ENCODE peak calls at places on chromosomes 6 and 20, in six cellular contexts. One of them, this sample, is unnamed. For H3K4me1 and H3K9me3, the result is how much of the 10 kb centered on the place peaks cover.

GRCh38 chr6:116528163-116528562 is 16.7 kb downstream of the CALHM5 start:
- DNase-seq in stomach: no peak
- DNase-seq in Caco-2: no peak
- DNase-seq in breast epithelium: no peak
- DNase-seq in adrenal gland: no peak
- DNase-seq in PC-9: no peak
- DNase-seq in this sample: no peak

GRCh38 chr6:156559151-156559690 is 218.0 kb upstream of the ARID1B start:
- DNase-seq in stomach: no peak
- DNase-seq in Caco-2: no peak
- DNase-seq in breast epithelium: no peak
- DNase-seq in adrenal gland: no peak
- DNase-seq in PC-9: no peak
- DNase-seq in this sample: no peak

GRCh38 chr6:6246539-6246938 is 73.9 kb downstream of the F13A1 start:
- DNase-seq in stomach: no peak
- DNase-seq in Caco-2: no peak
- DNase-seq in breast epithelium: no peak
- DNase-seq in adrenal gland: no peak
- DNase-seq in PC-9: no peak
- DNase-seq in this sample: no peak

GRCh38 chr6:166670013-166670412 is 43.0 kb upstream of the RPS6KA2 start:
- DNase-seq in stomach: no peak
- DNase-seq in Caco-2: no peak
- DNase-seq in breast epithelium: no peak
- DNase-seq in adrenal gland: no peak
- DNase-seq in PC-9: no peak
- DNase-seq in this sample: no peak

GRCh38 chr6:141925001-141925400 is 207.7 kb upstream of the GJE1 start:
- DNase-seq in stomach: no peak
- DNase-seq in Caco-2: no peak
- DNase-seq in breast epithelium: no peak
- DNase-seq in adrenal gland: no peak
- DNase-seq in PC-9: no peak
- DNase-seq in this sample: no peak

GRCh38 chr6:160990847-160991410 is 640 bp upstream of the MAP3K4 start:
- DNase-seq in stomach: no peak
- DNase-seq in Caco-2: no peak
- DNase-seq in breast epithelium: no peak
- DNase-seq in adrenal gland: no peak
- DNase-seq in PC-9: no peak
- DNase-seq in this sample: no peak

GRCh38 chr6:110581682-110582081 is 105.3 kb upstream of the SLC22A16 start:
- DNase-seq in stomach: no peak
- DNase-seq in Caco-2: no peak
- DNase-seq in breast epithelium: no peak
- DNase-seq in adrenal gland: no peak
- DNase-seq in PC-9: no peak
- DNase-seq in this sample: no peak

GRCh38 chr6:80548496-80548895 is 442.0 kb downstream of the BCKDHB start:
- DNase-seq in stomach: no peak
- DNase-seq in Caco-2: no peak
- DNase-seq in breast epithelium: no peak
- DNase-seq in adrenal gland: no peak
- DNase-seq in PC-9: no peak
- DNase-seq in this sample: no peak

GRCh38 chr20:49631856-49632418 is 64.0 kb upstream of the PTGIS start:
- DNase-seq in stomach: no peak
- DNase-seq in Caco-2: no peak
- DNase-seq in breast epithelium: no peak
- DNase-seq in adrenal gland: no peak
- DNase-seq in PC-9: no peak
- DNase-seq in this sample: no peak

GRCh38 chr20:44549123-44549522 is 27.3 kb upstream of the SERINC3 start:
- DNase-seq in stomach: no peak
- DNase-seq in Caco-2: no peak
- DNase-seq in breast epithelium: no peak
- DNase-seq in adrenal gland: no peak
- DNase-seq in PC-9: no peak
- DNase-seq in this sample: no peak

GRCh38 chr6:84625510-84625909 is 138.9 kb downstream of the TBX18 start:
- DNase-seq in stomach: no peak
- DNase-seq in Caco-2: no peak
- DNase-seq in breast epithelium: no peak
- DNase-seq in adrenal gland: no peak
- DNase-seq in PC-9: no peak
- DNase-seq in this sample: no peak

GRCh38 chr20:18400460-18400859 is 66.4 kb downstream of the DZANK1 start:
- DNase-seq in stomach: no peak
- DNase-seq in Caco-2: no peak
- DNase-seq in breast epithelium: no peak
- DNase-seq in adrenal gland: no peak
- DNase-seq in PC-9: no peak
- DNase-seq in this sample: no peak

GRCh38 chr6:133184798-133185380 is 56.3 kb upstream of the EYA4 start:
- DNase-seq in stomach: no peak
- DNase-seq in Caco-2: no peak
- DNase-seq in breast epithelium: no peak
- DNase-seq in adrenal gland: no peak
- DNase-seq in PC-9: no peak
- DNase-seq in this sample: no peak

GRCh38 chr6:138550346-138550767 is 51.1 kb upstream of the NHSL1 start:
- DNase-seq in stomach: no peak
- DNase-seq in Caco-2: peak
- DNase-seq in breast epithelium: no peak
- DNase-seq in adrenal gland: no peak
- DNase-seq in PC-9: no peak
- DNase-seq in this sample: no peak

GRCh38 chr6:138555294-138555988 is 56.1 kb upstream of the NHSL1 start:
- DNase-seq in stomach: no peak
- DNase-seq in Caco-2: peak
- DNase-seq in breast epithelium: no peak
- DNase-seq in adrenal gland: peak
- DNase-seq in PC-9: peak
- DNase-seq in this sample: no peak

GRCh38 chr6:138559153-138559552 is 59.9 kb upstream of the NHSL1 start:
- DNase-seq in stomach: no peak
- DNase-seq in Caco-2: no peak
- DNase-seq in breast epithelium: no peak
- DNase-seq in adrenal gland: no peak
- DNase-seq in PC-9: no peak
- DNase-seq in this sample: no peak

GRCh38 chr6:138557147-138557546 is 57.9 kb upstream of the NHSL1 start:
- DNase-seq in stomach: no peak
- DNase-seq in Caco-2: no peak
- DNase-seq in breast epithelium: no peak
- DNase-seq in adrenal gland: no peak
- DNase-seq in PC-9: no peak
- DNase-seq in this sample: no peak

GRCh38 chr6:138554146-138554545 is 54.9 kb upstream of the NHSL1 start:
- DNase-seq in stomach: no peak
- DNase-seq in Caco-2: no peak
- DNase-seq in breast epithelium: no peak
- DNase-seq in adrenal gland: no peak
- DNase-seq in PC-9: no peak
- DNase-seq in this sample: no peak
- H3K4me1 ChIP-seq in stomach: under half
- H3K4me1 ChIP-seq in Caco-2: half or more
- H3K4me1 ChIP-seq in breast epithelium: under half
- H3K4me1 ChIP-seq in adrenal gland: under half
- H3K4me1 ChIP-seq in PC-9: under half
- H3K4me1 ChIP-seq in this sample: under half

DNA sequence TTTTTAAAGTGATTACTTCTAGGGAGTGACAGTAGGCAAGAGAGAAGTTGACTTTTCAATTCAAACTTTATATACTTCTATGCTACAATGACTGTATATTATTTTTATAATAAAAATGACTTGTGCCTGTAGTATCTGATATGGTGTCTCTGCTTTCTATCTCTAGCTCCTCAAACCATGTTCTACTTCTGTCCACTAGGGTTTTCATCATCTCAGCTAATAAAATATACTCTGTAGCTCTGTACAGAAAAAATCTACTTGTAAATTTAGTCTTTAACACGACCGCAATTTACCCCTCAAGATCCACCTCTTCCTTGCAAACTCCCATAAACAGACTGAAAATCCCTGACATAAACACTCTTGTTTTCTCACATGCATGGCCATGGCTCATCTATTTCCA is 42.3 kb downstream of the HBS1L start:
- DNase-seq in stomach: no peak
- DNase-seq in Caco-2: no peak
- DNase-seq in breast epithelium: no peak
- DNase-seq in adrenal gland: no peak
- DNase-seq in PC-9: no peak
- DNase-seq in this sample: no peak
- TF ChIP-seq CTCF in stomach: no peak
- TF ChIP-seq CTCF in Caco-2: no peak
- TF ChIP-seq CTCF in breast epithelium: no peak
- TF ChIP-seq CTCF in adrenal gland: no peak
- TF ChIP-seq CTCF in PC-9: no peak
- TF ChIP-seq CTCF in this sample: no peak

GRCh38 chr6:71808865-71809264 is 77.5 kb upstream of the RIMS1 start:
- DNase-seq in stomach: no peak
- DNase-seq in Caco-2: no peak
- DNase-seq in breast epithelium: no peak
- DNase-seq in adrenal gland: no peak
- DNase-seq in PC-9: no peak
- DNase-seq in this sample: no peak

DNA sequence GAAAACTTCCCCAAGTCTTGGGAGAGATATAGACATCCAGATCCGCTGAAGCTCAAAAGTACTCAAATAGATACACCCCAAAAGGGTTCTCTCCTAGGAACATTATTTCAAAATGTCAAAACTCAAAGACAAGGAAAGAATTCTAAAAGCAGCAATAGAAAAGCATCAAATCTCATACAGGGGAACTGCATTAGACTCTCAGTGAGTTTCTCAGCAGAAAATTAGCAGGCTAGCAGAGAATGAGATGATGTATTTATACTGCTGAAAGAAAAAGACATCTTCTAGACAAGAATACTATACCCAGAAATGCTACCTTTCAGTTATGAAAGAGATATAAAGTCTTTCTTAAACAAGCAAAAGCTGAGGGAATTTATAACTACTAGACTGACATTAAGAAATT is 75.5 kb upstream of the RIMS1 start:
- DNase-seq in stomach: no peak
- DNase-seq in Caco-2: no peak
- DNase-seq in breast epithelium: no peak
- DNase-seq in adrenal gland: no peak
- DNase-seq in PC-9: no peak
- DNase-seq in this sample: no peak
- H3K9me3 ChIP-seq in stomach: under half
- H3K9me3 ChIP-seq in Caco-2: under half
- H3K9me3 ChIP-seq in breast epithelium: under half
- H3K9me3 ChIP-seq in adrenal gland: under half
- H3K9me3 ChIP-seq in PC-9: under half
- H3K9me3 ChIP-seq in this sample: under half

DNA sequence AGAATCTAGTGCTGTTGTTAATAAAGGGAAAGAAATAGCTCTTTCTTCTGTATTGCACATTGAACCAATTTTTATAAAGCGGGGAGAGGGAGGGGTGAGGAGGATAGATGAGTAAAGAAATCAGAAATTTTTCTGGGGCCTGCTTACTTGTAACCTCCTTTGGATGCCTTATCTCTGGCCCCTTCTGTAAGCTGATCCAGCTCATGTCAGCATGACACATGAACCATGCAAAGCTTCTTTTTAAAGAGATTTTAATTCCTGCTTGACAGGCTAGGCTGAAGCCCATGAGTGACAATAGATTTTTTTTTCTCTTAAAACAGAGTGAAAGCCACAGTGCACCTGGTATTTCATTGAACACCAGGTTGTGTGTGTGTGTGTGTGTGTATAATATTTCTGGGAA is 325.3 kb downstream of the PRL start:
- DNase-seq in stomach: no peak
- DNase-seq in Caco-2: no peak
- DNase-seq in breast epithelium: no peak
- DNase-seq in adrenal gland: no peak
- DNase-seq in PC-9: no peak
- DNase-seq in this sample: no peak
- H3K4me1 ChIP-seq in stomach: under half
- H3K4me1 ChIP-seq in Caco-2: under half
- H3K4me1 ChIP-seq in breast epithelium: under half
- H3K4me1 ChIP-seq in adrenal gland: under half
- H3K4me1 ChIP-seq in PC-9: under half
- H3K4me1 ChIP-seq in this sample: under half

GRCh38 chr6:85923013-85923430 is 280.3 kb upstream of the SYNCRIP start:
- DNase-seq in stomach: no peak
- DNase-seq in Caco-2: peak
- DNase-seq in breast epithelium: no peak
- DNase-seq in adrenal gland: peak
- DNase-seq in PC-9: peak
- DNase-seq in this sample: no peak
- TF ChIP-seq CTCF in stomach: peak
- TF ChIP-seq CTCF in Caco-2: no peak
- TF ChIP-seq CTCF in breast epithelium: peak
- TF ChIP-seq CTCF in adrenal gland: peak
- TF ChIP-seq CTCF in PC-9: peak
- TF ChIP-seq CTCF in this sample: peak

DNA sequence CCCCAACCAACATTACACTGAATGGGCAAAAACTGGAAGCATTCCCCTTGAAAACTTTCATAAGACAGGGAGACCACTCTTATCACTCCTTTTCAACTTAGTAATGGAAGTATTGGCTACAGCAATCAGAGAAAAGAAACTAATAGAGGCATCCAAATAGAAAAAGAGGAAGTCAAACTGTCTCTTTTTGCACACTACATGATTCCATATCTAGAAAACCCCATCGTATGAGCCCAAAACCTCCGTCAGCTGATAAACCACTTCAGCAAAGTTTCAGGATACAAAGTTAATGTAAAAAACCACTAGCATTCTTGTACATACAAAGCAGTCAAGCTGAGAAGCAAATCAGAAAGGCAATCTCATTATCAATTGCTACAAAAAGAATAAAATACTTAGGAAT is 580.4 kb upstream of the PTCHD4 start:
- DNase-seq in stomach: no peak
- DNase-seq in Caco-2: no peak
- DNase-seq in breast epithelium: no peak
- DNase-seq in adrenal gland: no peak
- DNase-seq in PC-9: no peak
- DNase-seq in this sample: no peak
- H3K9me3 ChIP-seq in stomach: half or more
- H3K9me3 ChIP-seq in Caco-2: under half
- H3K9me3 ChIP-seq in breast epithelium: under half
- H3K9me3 ChIP-seq in adrenal gland: under half
- H3K9me3 ChIP-seq in PC-9: under half
- H3K9me3 ChIP-seq in this sample: under half

GRCh38 chr6:99119109-99120031 is 171.6 kb upstream of the FBXL4 start:
- DNase-seq in stomach: no peak
- DNase-seq in Caco-2: peak
- DNase-seq in breast epithelium: no peak
- DNase-seq in adrenal gland: peak
- DNase-seq in PC-9: peak
- DNase-seq in this sample: no peak
- H3K4me1 ChIP-seq in stomach: under half
- H3K4me1 ChIP-seq in Caco-2: under half
- H3K4me1 ChIP-seq in breast epithelium: under half
- H3K4me1 ChIP-seq in adrenal gland: under half
- H3K4me1 ChIP-seq in PC-9: under half
- H3K4me1 ChIP-seq in this sample: under half

DNA sequence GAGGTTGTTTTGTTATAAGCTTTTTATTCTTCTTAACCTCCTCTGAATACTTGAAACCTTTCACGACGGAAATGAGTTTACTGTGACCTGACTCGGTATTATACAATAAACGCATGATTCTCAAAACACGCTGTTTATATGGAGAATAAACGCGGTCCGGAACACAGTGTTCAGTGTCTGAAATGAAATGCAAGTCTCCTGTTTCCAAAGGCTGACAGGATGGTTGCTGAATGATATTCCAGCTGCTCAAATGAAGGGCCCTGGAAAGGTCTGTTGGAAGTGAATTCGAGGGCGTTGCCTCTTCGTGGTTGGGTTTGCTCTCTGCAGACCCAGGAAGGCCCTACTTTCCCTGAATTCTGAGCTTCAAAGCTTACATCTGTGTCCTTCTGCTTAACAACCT is 83.4 kb downstream of the RSPH3 start:
- DNase-seq in stomach: no peak
- DNase-seq in Caco-2: no peak
- DNase-seq in breast epithelium: no peak
- DNase-seq in adrenal gland: no peak
- DNase-seq in PC-9: no peak
- DNase-seq in this sample: no peak
- TF ChIP-seq CTCF in stomach: no peak
- TF ChIP-seq CTCF in Caco-2: no peak
- TF ChIP-seq CTCF in breast epithelium: no peak
- TF ChIP-seq CTCF in adrenal gland: no peak
- TF ChIP-seq CTCF in PC-9: no peak
- TF ChIP-seq CTCF in this sample: no peak